ENCODE peak calls at places on chromosome 18, in six cellular contexts. One of them, this sample, is unnamed.

GRCh38 chr18:55202232-55202917 is 243.1 kb upstream of the CCDC68 start:
- DNase-seq in fibroblast of lung: no peak
- DNase-seq in lower leg skin: no peak
- DNase-seq in GM20000: no peak
- DNase-seq in CD4-positive, alpha-beta T cell: no peak
- DNase-seq in mucosa of descending colon: no peak
- DNase-seq in this sample: no peak

GRCh38 chr18:55925772-55926171 is 337.8 kb upstream of the TCF4 start:
- DNase-seq in fibroblast of lung: no peak
- DNase-seq in lower leg skin: no peak
- DNase-seq in GM20000: no peak
- DNase-seq in CD4-positive, alpha-beta T cell: no peak
- DNase-seq in mucosa of descending colon: no peak
- DNase-seq in this sample: no peak

GRCh38 chr18:42536442-42536841 is 579.0 kb downstream of the RIT2 start:
- DNase-seq in fibroblast of lung: no peak
- DNase-seq in lower leg skin: no peak
- DNase-seq in GM20000: no peak
- DNase-seq in CD4-positive, alpha-beta T cell: no peak
- DNase-seq in mucosa of descending colon: no peak
- DNase-seq in this sample: no peak

GRCh38 chr18:37122877-37123276 is 293.9 kb downstream of the KIAA1328 start:
- DNase-seq in fibroblast of lung: peak; percentile 30
- DNase-seq in lower leg skin: no peak
- DNase-seq in GM20000: no peak
- DNase-seq in CD4-positive, alpha-beta T cell: no peak
- DNase-seq in mucosa of descending colon: no peak
- DNase-seq in this sample: no peak

GRCh38 chr18:2644535-2644934 is 11.0 kb upstream of the SMCHD1 start:
- DNase-seq in fibroblast of lung: no peak
- DNase-seq in lower leg skin: no peak
- DNase-seq in GM20000: no peak
- DNase-seq in CD4-positive, alpha-beta T cell: no peak
- DNase-seq in mucosa of descending colon: no peak
- DNase-seq in this sample: no peak

GRCh38 chr18:72107647-72108046 is 436.5 kb downstream of the CBLN2 start:
- DNase-seq in fibroblast of lung: peak; percentile 35
- DNase-seq in lower leg skin: no peak
- DNase-seq in GM20000: no peak
- DNase-seq in CD4-positive, alpha-beta T cell: no peak
- DNase-seq in mucosa of descending colon: no peak
- DNase-seq in this sample: no peak

GRCh38 chr18:36808681-36809080 is 20.1 kb downstream of the TPGS2 start:
- DNase-seq in fibroblast of lung: peak; percentile 80
- DNase-seq in lower leg skin: no peak
- DNase-seq in GM20000: no peak
- DNase-seq in CD4-positive, alpha-beta T cell: no peak
- DNase-seq in mucosa of descending colon: no peak
- DNase-seq in this sample: no peak

GRCh38 chr18:51447351-51447896 is 249.9 kb upstream of the MEX3C start:
- DNase-seq in fibroblast of lung: no peak
- DNase-seq in lower leg skin: no peak
- DNase-seq in GM20000: no peak
- DNase-seq in CD4-positive, alpha-beta T cell: no peak
- DNase-seq in mucosa of descending colon: no peak
- DNase-seq in this sample: no peak

GRCh38 chr18:66344227-66344626 is 259.7 kb downstream of the CDH19 start:
- DNase-seq in fibroblast of lung: no peak
- DNase-seq in lower leg skin: no peak
- DNase-seq in GM20000: no peak
- DNase-seq in CD4-positive, alpha-beta T cell: no peak
- DNase-seq in mucosa of descending colon: no peak
- DNase-seq in this sample: no peak

GRCh38 chr18:44852818-44853217 is 172.1 kb downstream of the SETBP1 start:
- DNase-seq in fibroblast of lung: no peak
- DNase-seq in lower leg skin: no peak
- DNase-seq in GM20000: no peak
- DNase-seq in CD4-positive, alpha-beta T cell: no peak
- DNase-seq in mucosa of descending colon: no peak
- DNase-seq in this sample: no peak

GRCh38 chr18:54647176-54647575 is 56.1 kb downstream of the DYNAP start:
- DNase-seq in fibroblast of lung: peak; percentile 23
- DNase-seq in lower leg skin: no peak
- DNase-seq in GM20000: peak; percentile 15
- DNase-seq in CD4-positive, alpha-beta T cell: no peak
- DNase-seq in mucosa of descending colon: no peak
- DNase-seq in this sample: no peak

GRCh38 chr18:63022429-63023022 is 297.0 kb downstream of the BCL2 start:
- DNase-seq in fibroblast of lung: no peak
- DNase-seq in lower leg skin: no peak
- DNase-seq in GM20000: no peak
- DNase-seq in CD4-positive, alpha-beta T cell: no peak
- DNase-seq in mucosa of descending colon: no peak
- DNase-seq in this sample: no peak

GRCh38 chr18:73774836-73775509 is 372.7 kb downstream of the FBXO15 start:
- DNase-seq in fibroblast of lung: no peak
- DNase-seq in lower leg skin: peak; percentile 23
- DNase-seq in GM20000: no peak
- DNase-seq in CD4-positive, alpha-beta T cell: no peak
- DNase-seq in mucosa of descending colon: no peak
- DNase-seq in this sample: no peak

GRCh38 chr18:25298853-25299274 is 53.1 kb downstream of the ZNF521 start:
- DNase-seq in fibroblast of lung: peak; percentile 93
- DNase-seq in lower leg skin: no peak
- DNase-seq in GM20000: no peak
- DNase-seq in CD4-positive, alpha-beta T cell: no peak
- DNase-seq in mucosa of descending colon: no peak
- DNase-seq in this sample: no peak

GRCh38 chr18:57649536-57650495 is 28.2 kb upstream of the NARS1 start:
- DNase-seq in fibroblast of lung: peak; percentile 69
- DNase-seq in lower leg skin: peak; percentile 50
- DNase-seq in GM20000: peak; percentile 70
- DNase-seq in CD4-positive, alpha-beta T cell: no peak
- DNase-seq in mucosa of descending colon: no peak
- DNase-seq in this sample: no peak

GRCh38 chr18:5197032-5197434 is at the start of gene AKAIN1:
- DNase-seq in fibroblast of lung: peak; percentile 44
- DNase-seq in lower leg skin: no peak
- DNase-seq in GM20000: peak; percentile 51
- DNase-seq in CD4-positive, alpha-beta T cell: no peak
- DNase-seq in mucosa of descending colon: no peak
- DNase-seq in this sample: no peak

GRCh38 chr18:79697976-79698375 is 18.4 kb downstream of the CTDP1 start:
- DNase-seq in fibroblast of lung: no peak
- DNase-seq in lower leg skin: no peak
- DNase-seq in GM20000: no peak
- DNase-seq in CD4-positive, alpha-beta T cell: no peak
- DNase-seq in mucosa of descending colon: no peak
- DNase-seq in this sample: no peak

GRCh38 chr18:63339920-63340484 is 20.4 kb upstream of the BCL2 start:
- DNase-seq in fibroblast of lung: peak; percentile 19
- DNase-seq in lower leg skin: no peak
- DNase-seq in GM20000: no peak
- DNase-seq in CD4-positive, alpha-beta T cell: peak; percentile 14
- DNase-seq in mucosa of descending colon: no peak
- DNase-seq in this sample: no peak

GRCh38 chr18:3508576-3509559 is 58.9 kb downstream of the TGIF1 start:
- DNase-seq in fibroblast of lung: no peak
- DNase-seq in lower leg skin: no peak
- DNase-seq in GM20000: no peak
- DNase-seq in CD4-positive, alpha-beta T cell: no peak
- DNase-seq in mucosa of descending colon: no peak
- DNase-seq in this sample: no peak

GRCh38 chr18:49652841-49653240 is 91.0 kb downstream of the LIPG start:
- DNase-seq in fibroblast of lung: no peak
- DNase-seq in lower leg skin: no peak
- DNase-seq in GM20000: no peak
- DNase-seq in CD4-positive, alpha-beta T cell: no peak
- DNase-seq in mucosa of descending colon: no peak
- DNase-seq in this sample: no peak

GRCh38 chr18:60411715-60412114 is 39.1 kb upstream of the MC4R start:
- DNase-seq in fibroblast of lung: no peak
- DNase-seq in lower leg skin: no peak
- DNase-seq in GM20000: no peak
- DNase-seq in CD4-positive, alpha-beta T cell: no peak
- DNase-seq in mucosa of descending colon: no peak
- DNase-seq in this sample: no peak

GRCh38 chr18:33128581-33128980 is 311.9 kb downstream of the CCDC178 start:
- DNase-seq in fibroblast of lung: peak; percentile 55
- DNase-seq in lower leg skin: no peak
- DNase-seq in GM20000: no peak
- DNase-seq in CD4-positive, alpha-beta T cell: no peak
- DNase-seq in mucosa of descending colon: no peak
- DNase-seq in this sample: no peak

GRCh38 chr18:3689986-3690681 is 240.2 kb downstream of the TGIF1 start:
- DNase-seq in fibroblast of lung: no peak
- DNase-seq in lower leg skin: no peak
- DNase-seq in GM20000: no peak
- DNase-seq in CD4-positive, alpha-beta T cell: no peak
- DNase-seq in mucosa of descending colon: no peak
- DNase-seq in this sample: no peak

GRCh38 chr18:69590150-69590549 is 189.5 kb downstream of the DOK6 start:
- DNase-seq in fibroblast of lung: peak; percentile 58
- DNase-seq in lower leg skin: no peak
- DNase-seq in GM20000: no peak
- DNase-seq in CD4-positive, alpha-beta T cell: no peak
- DNase-seq in mucosa of descending colon: no peak
- DNase-seq in this sample: no peak

GRCh38 chr18:11728247-11728646 is 39.2 kb downstream of the GNAL start:
- DNase-seq in fibroblast of lung: peak; percentile 13
- DNase-seq in lower leg skin: no peak
- DNase-seq in GM20000: no peak
- DNase-seq in CD4-positive, alpha-beta T cell: no peak
- DNase-seq in mucosa of descending colon: no peak
- DNase-seq in this sample: no peak
- TF ChIP-seq CTCF in fibroblast of lung: peak; percentile 27
- TF ChIP-seq CTCF in lower leg skin: no peak
- TF ChIP-seq CTCF in GM20000: no peak
- TF ChIP-seq CTCF in CD4-positive, alpha-beta T cell: no peak
- TF ChIP-seq CTCF in mucosa of descending colon: no peak
- TF ChIP-seq CTCF in this sample: peak; percentile 4

GRCh38 chr18:8901019-8901418 is 195.7 kb downstream of the MTCL1 start:
- DNase-seq in fibroblast of lung: no peak
- DNase-seq in lower leg skin: no peak
- DNase-seq in GM20000: no peak
- DNase-seq in CD4-positive, alpha-beta T cell: no peak
- DNase-seq in mucosa of descending colon: no peak
- DNase-seq in this sample: no peak
- TF ChIP-seq CTCF in fibroblast of lung: no peak
- TF ChIP-seq CTCF in lower leg skin: no peak
- TF ChIP-seq CTCF in GM20000: no peak
- TF ChIP-seq CTCF in CD4-positive, alpha-beta T cell: no peak
- TF ChIP-seq CTCF in mucosa of descending colon: no peak
- TF ChIP-seq CTCF in this sample: no peak

GRCh38 chr18:22469061-22469689 is 51.5 kb upstream of the CTAGE1 start:
- DNase-seq in fibroblast of lung: peak; percentile 44
- DNase-seq in lower leg skin: no peak
- DNase-seq in GM20000: no peak
- DNase-seq in CD4-positive, alpha-beta T cell: no peak
- DNase-seq in mucosa of descending colon: no peak
- DNase-seq in this sample: no peak
- TF ChIP-seq CTCF in fibroblast of lung: no peak
- TF ChIP-seq CTCF in lower leg skin: no peak
- TF ChIP-seq CTCF in GM20000: no peak
- TF ChIP-seq CTCF in CD4-positive, alpha-beta T cell: no peak
- TF ChIP-seq CTCF in mucosa of descending colon: no peak
- TF ChIP-seq CTCF in this sample: no peak

GRCh38 chr18:77063256-77063655 is 69.3 kb downstream of the MBP start:
- DNase-seq in fibroblast of lung: peak; percentile 80
- DNase-seq in lower leg skin: no peak
- DNase-seq in GM20000: peak; percentile 78
- DNase-seq in CD4-positive, alpha-beta T cell: peak; percentile 57
- DNase-seq in mucosa of descending colon: peak; percentile 75
- DNase-seq in this sample: no peak

GRCh38 chr18:77061291-77061945 is 71.2 kb downstream of the MBP start:
- DNase-seq in fibroblast of lung: peak; percentile 46
- DNase-seq in lower leg skin: no peak
- DNase-seq in GM20000: no peak
- DNase-seq in CD4-positive, alpha-beta T cell: no peak
- DNase-seq in mucosa of descending colon: no peak
- DNase-seq in this sample: no peak

GRCh38 chr18:77059294-77059916 is 73.2 kb downstream of the MBP start:
- DNase-seq in fibroblast of lung: peak; percentile 64
- DNase-seq in lower leg skin: no peak
- DNase-seq in GM20000: peak; percentile 46
- DNase-seq in CD4-positive, alpha-beta T cell: no peak
- DNase-seq in mucosa of descending colon: no peak
- DNase-seq in this sample: no peak

GRCh38 chr18:77062518-77063003 is 70.0 kb downstream of the MBP start:
- DNase-seq in fibroblast of lung: peak; percentile 96
- DNase-seq in lower leg skin: no peak
- DNase-seq in GM20000: peak; percentile 56
- DNase-seq in CD4-positive, alpha-beta T cell: peak; percentile 57
- DNase-seq in mucosa of descending colon: no peak
- DNase-seq in this sample: no peak

DNA sequence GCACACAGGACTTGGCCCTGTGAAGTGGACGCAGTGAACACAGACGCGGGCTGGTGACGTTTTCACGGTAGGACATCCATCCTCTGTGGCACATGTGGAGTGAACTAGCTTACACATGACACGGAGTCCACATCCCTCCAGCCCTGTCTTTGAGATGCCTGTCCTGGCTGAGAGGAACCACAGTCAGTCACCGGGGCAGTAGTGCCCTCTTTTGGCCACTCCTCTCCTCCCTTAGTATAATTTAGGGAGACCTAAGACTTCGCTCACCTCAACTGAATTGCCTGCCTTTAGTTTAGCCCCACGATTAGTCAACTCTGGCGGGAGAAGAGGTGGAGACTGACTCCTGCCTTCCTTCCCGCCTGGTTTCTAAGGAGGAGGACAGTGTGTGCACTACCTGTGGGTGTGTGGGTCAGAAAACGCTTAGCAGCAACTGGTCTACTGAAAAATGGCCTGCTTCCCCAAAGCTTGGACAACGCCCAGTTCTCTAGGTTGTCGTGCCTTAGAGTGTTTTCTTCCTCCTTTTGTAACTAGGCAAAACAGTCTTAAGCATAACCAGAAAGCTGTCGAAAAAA is 70.6 kb downstream of the MBP start:
- DNase-seq in fibroblast of lung: no peak
- DNase-seq in lower leg skin: no peak
- DNase-seq in GM20000: peak; percentile 61
- DNase-seq in CD4-positive, alpha-beta T cell: no peak
- DNase-seq in mucosa of descending colon: peak; percentile 57
- DNase-seq in this sample: no peak
- TF ChIP-seq CTCF in fibroblast of lung: peak; percentile 4
- TF ChIP-seq CTCF in lower leg skin: no peak
- TF ChIP-seq CTCF in GM20000: peak; percentile 18
- TF ChIP-seq CTCF in CD4-positive, alpha-beta T cell: no peak
- TF ChIP-seq CTCF in mucosa of descending colon: no peak
- TF ChIP-seq CTCF in this sample: peak; percentile 20

DNA sequence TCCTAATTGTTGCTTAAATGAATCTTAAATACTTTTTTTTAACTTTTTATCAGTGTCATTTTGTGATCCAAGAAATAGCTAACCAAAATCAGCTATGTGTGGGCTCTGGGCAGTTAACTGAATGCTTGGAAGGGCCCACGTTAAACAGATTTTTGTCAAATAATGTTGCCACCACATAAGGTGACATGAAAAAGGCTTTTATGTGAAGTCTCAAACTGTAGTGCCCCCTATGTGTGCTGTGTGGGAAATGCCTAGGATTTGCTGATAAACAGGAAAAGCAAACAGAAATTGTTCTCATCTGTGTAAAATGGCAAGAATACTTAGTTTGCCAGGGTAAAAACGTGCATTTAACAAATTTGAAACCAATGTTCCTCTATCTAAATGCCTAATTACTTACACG is 242.2 kb downstream of the ZNF516 start:
- DNase-seq in fibroblast of lung: no peak
- DNase-seq in lower leg skin: no peak
- DNase-seq in GM20000: no peak
- DNase-seq in CD4-positive, alpha-beta T cell: no peak
- DNase-seq in mucosa of descending colon: no peak
- DNase-seq in this sample: no peak
- TF ChIP-seq CTCF in fibroblast of lung: peak; percentile 65
- TF ChIP-seq CTCF in lower leg skin: no peak
- TF ChIP-seq CTCF in GM20000: peak; percentile 25
- TF ChIP-seq CTCF in CD4-positive, alpha-beta T cell: no peak
- TF ChIP-seq CTCF in mucosa of descending colon: no peak
- TF ChIP-seq CTCF in this sample: peak; percentile 29

This sample was measured in esophagus squamous epithelium.